ENCODE peak calls at places on chromosome 9, in nine cellular contexts. G is AG09309, C is HFF-Myc, R is BE2C, N is IMR-90, A is uterus, X is spleen, H is GM06990, E is lung. K is an unnamed sample.

GRCh38 chr9:110197330-110198187 is 10.4 kb downstream of the C9orf152 start:
- DNase-seq in X (no peak), C (no peak), E (no peak), A (no peak), N (no peak), G (no peak), H (no peak), R (no peak), K (no peak)

GRCh38 chr9:122228191-122228905 is 409 bp downstream of the LHX6 start:
- DNase-seq in A (no peak), E (no peak), G (no peak), R (no peak), C (no peak), X (no peak), H (no peak), N (no peak), K (no peak)

GRCh38 chr9:127640908-127641545 is 28.9 kb downstream of the STXBP1 start:
- DNase-seq in G (no peak), H (no peak), C (no peak), E (no peak), X (no peak), A (no peak), N (no peak), R (no peak), K (no peak)

GRCh38 chr9:72718503-72718902 is 197.1 kb downstream of the TMC1 start:
- DNase-seq in A (no peak), N (no peak), R (no peak), X (no peak), E (no peak), H (no peak), C (no peak), G (no peak), K (no peak)

GRCh38 chr9:98140503-98140902 is 21.5 kb upstream of the TRIM14 start:
- DNase-seq in H (no peak), G (no peak), C (no peak), A (no peak), N (no peak), X (peak), E (no peak), R (no peak), K (no peak)

GRCh38 chr9:13755551-13755950 is 476.1 kb upstream of the MPDZ start:
- DNase-seq in X (no peak), R (no peak), E (no peak), A (no peak), N (no peak), H (no peak), C (no peak), G (no peak), K (no peak)

GRCh38 chr9:109560470-109561132 is 62.5 kb upstream of the PTPN3 start:
- DNase-seq in X (no peak), H (no peak), R (no peak), E (no peak), G (no peak), A (no peak), N (no peak), C (no peak), K (no peak)

GRCh38 chr9:77707696-77708095 is 59.6 kb upstream of the GNA14 start:
- DNase-seq in H (no peak), A (peak), E (peak), X (no peak), G (peak), R (no peak), C (peak), N (peak), K (peak)

GRCh38 chr9:6096821-6097220 is 81.4 kb upstream of the RANBP6 start:
- DNase-seq in N (peak), H (no peak), X (no peak), E (no peak), A (no peak), C (no peak), G (peak), R (no peak), K (no peak)

GRCh38 chr9:99595796-99596195 is 225.9 kb upstream of the NR4A3 start:
- DNase-seq in H (peak), X (no peak), E (no peak), A (no peak), G (no peak), R (no peak), N (no peak), C (no peak), K (no peak)

GRCh38 chr9:107489687-107490605 is at the start of gene KLF4:
- DNase-seq in X (peak), G (peak), H (peak), R (peak), E (peak), N (peak), A (peak), C (peak), K (peak)

GRCh38 chr9:116355153-116355827 is 201.7 kb downstream of the PAPPA start:
- DNase-seq in E (no peak), R (no peak), C (no peak), H (no peak), G (no peak), N (peak), X (no peak), A (peak), K (no peak)

GRCh38 chr9:89837911-89838310 is 233.1 kb downstream of the GADD45G start:
- DNase-seq in A (no peak), N (no peak), X (no peak), E (no peak), C (no peak), H (no peak), R (no peak), G (no peak), K (no peak)

GRCh38 chr9:91037511-91038482 is 236.2 kb downstream of the SYK start:
- DNase-seq in C (peak), E (peak), R (no peak), N (peak), X (no peak), A (peak), H (no peak), G (peak), K (no peak)

GRCh38 chr9:134992755-134993124 is 75.0 kb upstream of the FCN1 start:
- DNase-seq in N (no peak), R (no peak), A (peak), E (peak), G (no peak), C (no peak), H (no peak), X (peak), K (no peak)

GRCh38 chr9:93826209-93826608 is 128.9 kb downstream of the BARX1 start:
- DNase-seq in G (no peak), C (no peak), N (no peak), H (peak), E (no peak), A (no peak), X (peak), R (no peak), K (no peak)

GRCh38 chr9:89418882-89419641 is 78.9 kb downstream of the SEMA4D start:
- DNase-seq in E (no peak), X (peak), C (no peak), A (no peak), R (no peak), N (no peak), G (no peak), H (peak), K (no peak)

GRCh38 chr9:130330202-130330601 is 64.6 kb downstream of the HMCN2 start:
- DNase-seq in N (no peak), E (no peak), R (peak), H (no peak), G (no peak), C (no peak), A (no peak), X (no peak), K (no peak)

GRCh38 chr9:88835038-88835466 is 156.2 kb upstream of the S1PR3 start:
- DNase-seq in X (no peak), E (no peak), G (no peak), C (no peak), A (no peak), H (peak), R (no peak), N (peak), K (no peak)

GRCh38 chr9:91681461-91682305 is 258.1 kb upstream of the NFIL3 start:
- DNase-seq in G (no peak), H (peak), X (peak), E (peak), N (peak), C (no peak), A (peak), R (peak), K (no peak)

GRCh38 chr9:112858625-112859147 is 32.0 kb downstream of the SLC46A2 start:
- DNase-seq in X (no peak), G (no peak), H (peak), E (no peak), C (no peak), R (no peak), N (peak), A (no peak), K (no peak)

GRCh38 chr9:111451570-111451969 is 32.6 kb downstream of the ECPAS start:
- DNase-seq in E (no peak), H (no peak), C (no peak), R (no peak), G (no peak), X (no peak), A (no peak), N (no peak), K (no peak)

GRCh38 chr9:14775917-14776316 is 53.4 kb upstream of the CER1 start:
- DNase-seq in C (no peak), R (no peak), E (no peak), A (no peak), H (no peak), N (no peak), X (no peak), G (no peak), K (no peak)

GRCh38 chr9:14780251-14780650 is 57.7 kb upstream of the CER1 start:
- DNase-seq in G (no peak), R (peak), X (no peak), N (no peak), C (no peak), A (no peak), H (no peak), E (no peak), K (no peak)

GRCh38 chr9:14778565-14778964 is 56.0 kb upstream of the CER1 start:
- DNase-seq in N (no peak), G (no peak), E (no peak), R (no peak), H (no peak), C (no peak), A (no peak), X (no peak), K (no peak)

GRCh38 chr9:14782652-14783051 is 60.1 kb upstream of the CER1 start:
- DNase-seq in A (no peak), E (no peak), R (no peak), H (no peak), X (no peak), C (no peak), G (no peak), N (no peak), K (no peak)

GRCh38 chr9:14779566-14780022 is 57.1 kb upstream of the CER1 start:
- DNase-seq in R (no peak), N (no peak), G (no peak), X (no peak), A (no peak), E (no peak), C (no peak), H (no peak), K (no peak)
- H3K4me3 ChIP-seq in R (no peak), N (no peak), G (no peak), X (no peak), A (no peak), E (no peak), C (no peak), H (no peak), K (no peak)

GRCh38 chr9:2662496-2662895 is 40.9 kb downstream of the VLDLR start:
- DNase-seq in H (no peak), N (no peak), R (peak), X (no peak), G (no peak), E (no peak), A (no peak), C (no peak), K (no peak)
- TF ChIP-seq CTCF in H (no peak), N (no peak), R (peak), X (no peak), G (no peak), E (no peak), A (no peak), C (no peak), K (peak)

GRCh38 chr9:95053611-95054440 is 263.7 kb downstream of the FANCC start:
- DNase-seq in G (no peak), C (no peak), H (no peak), X (no peak), R (no peak), N (peak), A (no peak), E (no peak), K (no peak)

GRCh38 chr9:95057121-95057520 is 260.4 kb downstream of the FANCC start:
- DNase-seq in G (no peak), R (no peak), E (no peak), H (no peak), C (no peak), N (peak), X (no peak), A (no peak), K (no peak)

GRCh38 chr9:95055851-95056551 is 261.5 kb downstream of the FANCC start:
- DNase-seq in E (no peak), X (no peak), C (no peak), R (peak), H (no peak), A (no peak), G (no peak), N (peak), K (no peak)

GRCh38 chr9:95058121-95058785 is 259.3 kb downstream of the FANCC start:
- DNase-seq in X (no peak), H (no peak), A (no peak), N (no peak), C (no peak), R (no peak), G (no peak), E (no peak), K (no peak)

GRCh38 chr9:95055337-95055850 is 262.1 kb downstream of the FANCC start:
- DNase-seq in C (no peak), X (no peak), R (no peak), G (no peak), A (no peak), N (no peak), E (no peak), H (no peak), K (no peak)
- H3K4me3 ChIP-seq in C (peak), X (no peak), R (peak), G (no peak), A (peak), N (peak), E (no peak), H (no peak), K (no peak)

DNA sequence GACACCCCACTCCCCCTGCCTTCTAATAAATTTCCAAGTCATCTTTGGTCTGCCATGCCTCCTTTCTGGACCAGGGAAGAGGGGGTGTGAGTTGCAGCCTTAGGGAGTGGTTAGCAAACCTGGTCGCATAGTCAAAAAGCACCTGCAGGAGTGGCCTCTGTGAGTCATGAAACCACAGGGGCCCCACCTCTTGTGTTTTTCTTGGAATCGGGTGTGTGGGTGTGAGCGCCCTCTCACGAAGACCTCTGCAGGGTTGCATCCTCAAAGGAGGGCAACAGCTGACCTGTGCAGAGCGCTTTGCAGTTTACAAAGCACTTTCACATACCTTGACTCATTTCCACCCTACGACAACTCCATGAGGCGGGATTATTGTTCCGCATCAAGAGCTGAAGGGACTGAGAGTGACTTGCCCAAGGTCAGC is 36.8 kb upstream of the TEX48 start:
- DNase-seq in H (peak), A (no peak), C (no peak), R (no peak), E (no peak), N (no peak), G (no peak), X (no peak), K (no peak)
- TF ChIP-seq CTCF in H (no peak), A (no peak), C (no peak), R (no peak), E (no peak), N (no peak), G (no peak), X (no peak), K (no peak)

GRCh38 chr9:63816742-63817621 is 1468.0 kb downstream of the FOXD4L5 start:
- DNase-seq in C (peak), R (peak), N (peak), X (peak), E (peak), H (peak), G (peak), A (peak), K (peak)

GRCh38 chr9:63817622-63818518 is 1467.1 kb downstream of the FOXD4L5 start:
- DNase-seq in E (peak), X (peak), C (no peak), G (no peak), H (peak), N (peak), A (peak), R (peak), K (no peak)
- H3K4me3 ChIP-seq in E (no peak), X (peak), C (peak), G (peak), H (peak), N (peak), A (no peak), R (peak), K (peak)

GRCh38 chr9:31542384-31543055 is 841.9 kb upstream of the ACO1 start:
- DNase-seq in G (no peak), C (no peak), H (no peak), N (peak), X (no peak), A (no peak), E (no peak), R (peak), K (peak)
- TF ChIP-seq CTCF in G (no peak), C (no peak), H (peak), N (no peak), X (peak), A (no peak), E (no peak), R (peak), K (peak)

GRCh38 chr9:128818099-128818838 is at the start of gene ENDOG:
- DNase-seq in H (peak), G (peak), C (peak), X (peak), E (peak), N (peak), A (peak), R (peak), K (peak)

GRCh38 chr9:128821584-128822406 is 3.5 kb downstream of the ENDOG start:
- DNase-seq in E (no peak), N (no peak), C (no peak), H (no peak), G (no peak), A (no peak), X (no peak), R (no peak), K (no peak)

GRCh38 chr9:128820665-128821583 is 2.6 kb downstream of the ENDOG start:
- DNase-seq in R (no peak), C (no peak), G (no peak), E (no peak), X (no peak), A (no peak), N (no peak), H (no peak), K (no peak)

GRCh38 chr9:128818839-128819715 is 777 bp downstream of the ENDOG start:
- DNase-seq in A (no peak), H (peak), N (no peak), R (peak), E (no peak), C (no peak), G (no peak), X (peak), K (no peak)

DNA sequence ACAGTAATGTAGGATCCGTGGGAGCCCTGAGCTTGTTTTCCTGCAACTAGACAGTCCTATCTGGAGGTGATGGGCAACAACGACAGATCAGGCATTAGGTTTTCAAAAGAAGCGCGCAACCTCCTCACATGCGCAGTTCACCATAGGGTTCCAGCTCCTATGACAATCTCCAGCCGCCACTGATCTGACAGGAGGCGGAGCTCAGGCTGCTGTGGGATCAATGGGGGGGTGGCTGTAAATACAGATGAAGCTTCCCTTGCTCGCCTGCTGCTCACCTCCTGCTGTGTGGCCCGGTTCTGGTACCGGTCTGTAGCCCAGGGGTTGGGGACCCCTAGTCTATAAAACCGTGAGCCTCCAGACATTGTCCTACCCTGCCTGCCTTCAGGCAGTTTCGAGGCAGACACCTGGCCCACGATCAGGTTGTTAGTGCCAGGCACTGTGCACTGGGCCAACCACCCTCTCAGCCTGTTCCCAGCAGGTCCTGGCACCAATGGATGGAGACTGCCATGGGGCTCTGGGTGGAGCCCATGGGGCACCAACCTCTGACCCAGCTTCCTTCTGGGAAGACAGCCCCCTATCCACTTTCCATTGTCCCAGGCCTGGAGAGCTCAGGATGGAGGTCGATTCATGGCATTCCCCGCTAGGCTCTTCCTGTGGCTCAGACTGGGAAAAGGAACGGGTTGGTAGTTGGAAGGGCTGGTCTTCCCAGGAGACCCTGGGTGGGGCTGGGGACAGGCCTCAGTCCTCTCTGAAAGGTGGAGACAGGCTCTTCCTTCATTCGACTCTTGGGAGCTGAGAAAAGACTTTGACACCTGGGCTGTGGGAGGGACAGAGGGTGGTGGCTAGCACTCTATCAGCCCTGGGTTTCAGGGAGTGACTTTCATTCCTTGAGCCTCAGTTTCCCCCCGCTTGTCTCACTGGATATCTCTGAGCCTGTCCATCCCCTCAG is 1.7 kb downstream of the ENDOG start:
- DNase-seq in H (no peak), A (peak), E (no peak), R (peak), N (no peak), X (no peak), G (no peak), C (no peak), K (no peak)
- H3K4me3 ChIP-seq in H (no peak), A (no peak), E (no peak), R (peak), N (no peak), X (no peak), G (no peak), C (peak), K (peak)

K was measured in retinal pigment epithelial cell.